ENCODE peak calls at places on chromosomes 6 and 20, in six cellular contexts. One of them, this sample, is unnamed.

GRCh38 chr6:7532821-7533220 is 8.7 kb upstream of the DSP start:
- DNase-seq in heart right ventricle: no peak
- DNase-seq in stimulated activated naive CD4-positive, alpha-beta T cell treated with Interleukin-2 at 50 U/mL for 16 hours: no peak
- DNase-seq in GM12865: no peak
- DNase-seq in iPS-NIHi11: peak
- DNase-seq in ACHN: no peak
- DNase-seq in this sample: no peak

GRCh38 chr6:145323652-145324051 is 411.7 kb downstream of the EPM2A start:
- DNase-seq in heart right ventricle: no peak
- DNase-seq in stimulated activated naive CD4-positive, alpha-beta T cell treated with Interleukin-2 at 50 U/mL for 16 hours: no peak
- DNase-seq in GM12865: no peak
- DNase-seq in iPS-NIHi11: no peak
- DNase-seq in ACHN: no peak
- DNase-seq in this sample: no peak

GRCh38 chr6:19830171-19830570 is 7.0 kb upstream of the ID4 start:
- DNase-seq in heart right ventricle: no peak
- DNase-seq in stimulated activated naive CD4-positive, alpha-beta T cell treated with Interleukin-2 at 50 U/mL for 16 hours: no peak
- DNase-seq in GM12865: no peak
- DNase-seq in iPS-NIHi11: no peak
- DNase-seq in ACHN: no peak
- DNase-seq in this sample: no peak

GRCh38 chr20:64165866-64166600 is 1.8 kb downstream of the MYT1 start:
- DNase-seq in heart right ventricle: no peak
- DNase-seq in stimulated activated naive CD4-positive, alpha-beta T cell treated with Interleukin-2 at 50 U/mL for 16 hours: no peak
- DNase-seq in GM12865: no peak
- DNase-seq in iPS-NIHi11: no peak
- DNase-seq in ACHN: no peak
- DNase-seq in this sample: no peak

GRCh38 chr6:42243046-42243445 is 25.4 kb upstream of the MRPS10 start:
- DNase-seq in heart right ventricle: peak
- DNase-seq in stimulated activated naive CD4-positive, alpha-beta T cell treated with Interleukin-2 at 50 U/mL for 16 hours: no peak
- DNase-seq in GM12865: no peak
- DNase-seq in iPS-NIHi11: no peak
- DNase-seq in ACHN: no peak
- DNase-seq in this sample: no peak

GRCh38 chr6:160992323-160993314 is 1.1 kb downstream of the MAP3K4 start:
- DNase-seq in heart right ventricle: no peak
- DNase-seq in stimulated activated naive CD4-positive, alpha-beta T cell treated with Interleukin-2 at 50 U/mL for 16 hours: peak
- DNase-seq in GM12865: peak
- DNase-seq in iPS-NIHi11: peak
- DNase-seq in ACHN: peak
- DNase-seq in this sample: peak

GRCh38 chr20:33239418-33239817 is 3.6 kb downstream of the BPIFA1 start:
- DNase-seq in heart right ventricle: no peak
- DNase-seq in stimulated activated naive CD4-positive, alpha-beta T cell treated with Interleukin-2 at 50 U/mL for 16 hours: no peak
- DNase-seq in GM12865: no peak
- DNase-seq in iPS-NIHi11: no peak
- DNase-seq in ACHN: no peak
- DNase-seq in this sample: no peak

GRCh38 chr6:91565207-91565606 is 978.3 kb upstream of the MAP3K7 start:
- DNase-seq in heart right ventricle: no peak
- DNase-seq in stimulated activated naive CD4-positive, alpha-beta T cell treated with Interleukin-2 at 50 U/mL for 16 hours: no peak
- DNase-seq in GM12865: no peak
- DNase-seq in iPS-NIHi11: no peak
- DNase-seq in ACHN: no peak
- DNase-seq in this sample: no peak

GRCh38 chr20:22810626-22811559 is 224.2 kb upstream of the SSTR4 start:
- DNase-seq in heart right ventricle: no peak
- DNase-seq in stimulated activated naive CD4-positive, alpha-beta T cell treated with Interleukin-2 at 50 U/mL for 16 hours: no peak
- DNase-seq in GM12865: no peak
- DNase-seq in iPS-NIHi11: no peak
- DNase-seq in ACHN: no peak
- DNase-seq in this sample: no peak

GRCh38 chr20:5484926-5485325 is 168.2 kb upstream of the PROKR2 start:
- DNase-seq in heart right ventricle: no peak
- DNase-seq in stimulated activated naive CD4-positive, alpha-beta T cell treated with Interleukin-2 at 50 U/mL for 16 hours: no peak
- DNase-seq in GM12865: no peak
- DNase-seq in iPS-NIHi11: no peak
- DNase-seq in ACHN: no peak
- DNase-seq in this sample: no peak

GRCh38 chr6:32852018-32852843 is 1.3 kb downstream of the TAP1 start:
- DNase-seq in heart right ventricle: no peak
- DNase-seq in stimulated activated naive CD4-positive, alpha-beta T cell treated with Interleukin-2 at 50 U/mL for 16 hours: peak
- DNase-seq in GM12865: peak
- DNase-seq in iPS-NIHi11: no peak
- DNase-seq in ACHN: no peak
- DNase-seq in this sample: peak

GRCh38 chr6:96391776-96392175 is 129.8 kb upstream of the UFL1 start:
- DNase-seq in heart right ventricle: no peak
- DNase-seq in stimulated activated naive CD4-positive, alpha-beta T cell treated with Interleukin-2 at 50 U/mL for 16 hours: no peak
- DNase-seq in GM12865: peak
- DNase-seq in iPS-NIHi11: peak
- DNase-seq in ACHN: peak
- DNase-seq in this sample: peak

GRCh38 chr6:10412165-10412947 is 2.5 kb downstream of the TFAP2A start:
- DNase-seq in heart right ventricle: no peak
- DNase-seq in stimulated activated naive CD4-positive, alpha-beta T cell treated with Interleukin-2 at 50 U/mL for 16 hours: peak
- DNase-seq in GM12865: peak
- DNase-seq in iPS-NIHi11: peak
- DNase-seq in ACHN: peak
- DNase-seq in this sample: no peak

GRCh38 chr6:130517444-130517931 is 151.7 kb downstream of the TMEM200A start:
- DNase-seq in heart right ventricle: no peak
- DNase-seq in stimulated activated naive CD4-positive, alpha-beta T cell treated with Interleukin-2 at 50 U/mL for 16 hours: no peak
- DNase-seq in GM12865: peak
- DNase-seq in iPS-NIHi11: no peak
- DNase-seq in ACHN: no peak
- DNase-seq in this sample: no peak

GRCh38 chr6:131586544-131586943 is 13.5 kb downstream of the ARG1 start:
- DNase-seq in heart right ventricle: no peak
- DNase-seq in stimulated activated naive CD4-positive, alpha-beta T cell treated with Interleukin-2 at 50 U/mL for 16 hours: no peak
- DNase-seq in GM12865: no peak
- DNase-seq in iPS-NIHi11: no peak
- DNase-seq in ACHN: no peak
- DNase-seq in this sample: no peak

GRCh38 chr6:42032366-42032765 is 18.0 kb upstream of the TAF8 start:
- DNase-seq in heart right ventricle: no peak
- DNase-seq in stimulated activated naive CD4-positive, alpha-beta T cell treated with Interleukin-2 at 50 U/mL for 16 hours: no peak
- DNase-seq in GM12865: no peak
- DNase-seq in iPS-NIHi11: no peak
- DNase-seq in ACHN: no peak
- DNase-seq in this sample: no peak